ENCODE peak calls at places on chromosomes 11 and 22, in ten cellular contexts. L is Peyer's patch; V is IMR-90; T is prostate gland; N is tibial artery; I is BJ; A is thoracic aorta; D is CD8-positive, alpha-beta T cell; Z is pancreas; C is DND-41. U is an unnamed sample.
A peak's percentile ranks its signal among the peaks of the same experiment; 100 is the strongest.

GRCh38 chr11:40215605-40216004 is 1243.8 kb downstream of the LRRC4C start:
- DNase-seq in L (no peak), V (no peak), T (no peak), N (no peak), I (no peak), A (no peak), D (no peak), Z (no peak), C (no peak), U (no peak)

GRCh38 chr22:41870786-41871185 is 37.9 kb downstream of the SREBF2 start:
- DNase-seq in L (no peak), V (no peak), T (no peak), N (no peak), I (no peak), A (no peak), D (no peak), Z (no peak), C (no peak), U (no peak)

GRCh38 chr11:98601181-98601773 is 419.5 kb upstream of the CNTN5 start:
- DNase-seq in L (no peak), V (no peak), T (no peak), N (no peak), I (no peak), A (no peak), D (no peak), Z (no peak), C (no peak), U (no peak)

GRCh38 chr11:68145120-68145866 is 24.1 kb upstream of the CHKA start:
- DNase-seq in L (peak; percentile 70), V (no peak), T (no peak), N (no peak), I (no peak), A (no peak), D (no peak), Z (peak; percentile 75), C (no peak), U (no peak)

GRCh38 chr11:78313181-78313788 is 104.3 kb downstream of the GAB2 start:
- DNase-seq in L (peak; percentile 75), V (peak; percentile 79), T (no peak), N (no peak), I (no peak), A (no peak), D (no peak), Z (no peak), C (no peak), U (no peak)

GRCh38 chr22:36332623-36333331 is 55.0 kb downstream of the MYH9 start:
- DNase-seq in L (no peak), V (peak; percentile 83), T (peak; percentile 92), N (peak; percentile 74), I (no peak), A (no peak), D (peak; percentile 67), Z (no peak), C (peak; percentile 21), U (peak; percentile 72)

GRCh38 chr22:39311592-39312400 is 7.6 kb downstream of the RPL3 start:
- DNase-seq in L (no peak), V (no peak), T (no peak), N (no peak), I (no peak), A (no peak), D (no peak), Z (no peak), C (peak; percentile 34), U (peak; percentile 62)

GRCh38 chr11:67615455-67616430 is 9.0 kb downstream of the NDUFV1 start:
- DNase-seq in L (no peak), V (no peak), T (no peak), N (no peak), I (no peak), A (no peak), D (peak; percentile 53), Z (peak; percentile 87), C (peak; percentile 69), U (peak; percentile 59)

GRCh38 chr11:60810583-60810982 is 25.4 kb downstream of the MS4A10 start:
- DNase-seq in L (no peak), V (no peak), T (no peak), N (no peak), I (no peak), A (no peak), D (no peak), Z (no peak), C (no peak), U (no peak)

GRCh38 chr11:58577441-58578135 is 1.3 kb upstream of the ZFP91 start:
- DNase-seq in L (peak; percentile 89), V (peak; percentile 97), T (no peak), N (no peak), I (peak; percentile 74), A (peak; percentile 29), D (peak; percentile 82), Z (peak; percentile 68), C (peak; percentile 77), U (no peak)

GRCh38 chr11:64649304-64649703 is 58.3 kb downstream of the SLC22A12 start:
- DNase-seq in L (no peak), V (no peak), T (no peak), N (no peak), I (no peak), A (no peak), D (no peak), Z (no peak), C (peak; percentile 15), U (no peak)

GRCh38 chr11:7651700-7652099 is 21.6 kb downstream of the CYB5R2 start:
- DNase-seq in L (no peak), V (no peak), T (no peak), N (no peak), I (no peak), A (no peak), D (no peak), Z (no peak), C (no peak), U (no peak)

GRCh38 chr11:102757823-102758549 is 22.4 kb downstream of the MMP10 start:
- DNase-seq in L (no peak), V (peak; percentile 89), T (no peak), N (no peak), I (no peak), A (no peak), D (no peak), Z (no peak), C (no peak), U (no peak)

GRCh38 chr11:92505689-92506088 is 281.1 kb downstream of the FAT3 start:
- DNase-seq in L (no peak), V (no peak), T (no peak), N (no peak), I (no peak), A (no peak), D (no peak), Z (no peak), C (no peak), U (no peak)

DNA sequence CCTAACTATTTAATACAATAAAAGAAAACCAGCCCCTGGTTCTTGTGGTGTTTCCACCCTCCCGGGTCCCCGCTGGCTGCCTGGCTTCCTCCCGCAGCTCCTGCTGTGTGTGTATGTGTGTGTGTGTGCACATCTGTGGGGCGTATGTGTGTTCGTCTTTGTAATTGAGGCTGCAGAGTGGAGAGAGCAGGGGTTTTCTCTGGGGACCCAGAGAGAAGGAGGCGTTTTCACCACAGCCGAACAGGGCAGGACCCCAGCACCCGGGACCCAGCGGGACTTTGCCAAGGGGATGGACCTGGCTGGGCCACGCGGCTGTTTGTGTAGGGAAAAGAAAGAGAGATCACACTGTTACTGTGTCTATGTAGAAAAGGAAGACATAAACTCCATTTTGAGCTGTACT is 42.7 kb downstream of the IGLL1 start:
- DNase-seq in L (no peak), V (no peak), T (no peak), N (peak; percentile 51), I (no peak), A (no peak), D (no peak), Z (peak; percentile 35), C (peak; percentile 69), U (no peak)
- TF ChIP-seq CTCF in L (no peak), V (no peak), T (no peak), N (no peak), I (no peak), A (no peak), D (no peak), Z (no peak), C (no peak), U (no peak)

DNA sequence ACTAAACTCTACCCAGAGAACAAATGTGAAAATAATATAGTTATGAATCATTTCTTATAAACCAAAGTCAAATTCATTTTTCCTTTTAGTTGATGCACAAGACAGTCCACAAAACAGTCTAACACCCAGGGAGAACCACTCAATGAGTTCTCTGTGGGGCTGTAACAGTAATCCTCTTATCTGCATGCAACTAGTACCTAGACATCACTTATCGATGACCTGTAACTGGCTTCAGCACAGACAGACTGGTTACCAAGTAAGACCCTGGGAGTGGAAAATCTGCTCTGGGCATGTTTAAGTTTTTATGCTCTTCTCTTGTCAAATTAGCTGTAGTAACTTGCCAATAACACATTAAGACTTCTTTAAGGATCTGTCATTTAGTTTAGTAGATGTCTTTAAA is 46.6 kb downstream of the PITPNB start:
- DNase-seq in L (no peak), V (no peak), T (no peak), N (no peak), I (no peak), A (no peak), D (no peak), Z (no peak), C (no peak), U (no peak)
- H3K36me3 ChIP-seq in L (no peaks in the 10 kb centered on the region), V (peaks cover 19% of the 10 kb centered on the region), T (no peaks in the 10 kb centered on the region), N (peaks cover 22% of the 10 kb centered on the region), I (peaks cover 3% of the 10 kb centered on the region), A (peaks cover 5% of the 10 kb centered on the region), D (peaks cover 18% of the 10 kb centered on the region), Z (peaks cover 2% of the 10 kb centered on the region), C (peaks cover 93% of the 10 kb centered on the region), U (peaks cover 2% of the 10 kb centered on the region)

DNA sequence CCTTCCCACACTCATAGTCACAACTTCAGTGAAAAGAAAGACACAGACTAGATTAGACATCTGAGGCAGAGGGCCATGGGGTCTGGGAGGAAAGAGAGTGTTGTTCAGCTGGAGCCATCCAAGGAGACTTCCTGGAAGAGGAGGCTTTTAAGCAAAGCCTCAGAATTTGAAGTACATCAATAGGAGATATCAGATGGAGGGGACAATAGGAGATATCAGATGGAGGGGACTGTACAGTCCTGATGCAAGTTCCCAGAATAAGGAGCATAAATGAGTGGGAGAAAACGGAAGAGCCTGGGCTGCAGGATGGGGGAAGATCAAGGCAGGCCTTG is 15.6 kb upstream of the DGKZ start:
- DNase-seq in L (no peak), V (no peak), T (no peak), N (no peak), I (no peak), A (no peak), D (no peak), Z (no peak), C (no peak), U (no peak)
- H3K4me3 ChIP-seq in L (no peak overlapping the region), V (no peak overlapping the region), T (no peak overlapping the region), N (no peak overlapping the region), I (no peak overlapping the region), A (no peak overlapping the region), D (peak overlapping the region; percentile 54), Z (no peak overlapping the region), C (no peak overlapping the region), U (no peak overlapping the region)

DNA sequence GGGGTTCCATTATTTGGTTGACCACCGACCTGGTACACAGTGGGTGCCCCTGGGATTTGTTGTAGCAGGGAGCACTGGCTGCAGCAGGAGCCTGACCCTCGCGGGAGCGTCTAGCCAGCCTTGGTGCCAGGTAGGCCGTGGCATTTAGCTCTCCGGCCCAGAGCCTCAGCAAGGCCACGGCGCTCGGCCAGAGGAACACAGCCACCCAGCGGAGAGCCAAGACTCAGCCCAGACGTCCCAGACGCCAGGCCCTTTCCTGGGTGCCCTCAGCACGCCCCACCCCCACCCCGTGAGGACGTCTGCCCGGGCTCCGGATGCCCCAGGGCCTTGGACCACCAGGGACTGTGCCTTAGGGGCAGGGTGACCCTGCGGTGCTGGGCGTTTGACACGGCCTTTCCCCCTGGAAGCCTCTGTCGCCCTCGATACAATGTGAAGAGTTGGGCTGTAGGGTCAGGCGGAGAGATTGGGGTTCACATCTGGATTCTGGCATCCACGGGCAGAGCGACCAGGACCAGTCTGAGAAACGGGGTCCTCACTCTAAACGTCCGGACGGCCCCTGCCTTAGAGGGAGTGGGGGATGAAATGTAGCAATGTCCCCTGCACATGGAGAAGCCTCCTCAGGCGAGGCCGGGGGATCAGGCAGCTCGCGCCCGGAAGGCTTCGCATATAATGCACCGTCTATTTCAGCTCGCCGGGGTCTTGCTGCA is 99.2 kb upstream of the FGF3 start:
- DNase-seq in L (peak; percentile 42), V (no peak), T (no peak), N (peak; percentile 90), I (no peak), A (peak; percentile 41), D (no peak), Z (peak; percentile 59), C (no peak), U (no peak)
- TF ChIP-seq CTCF in L (no peak), V (no peak), T (no peak), N (no peak), I (no peak), A (no peak), D (no peak), Z (no peak), C (no peak), U (no peak)